ENCODE peak calls at places on chromosomes 16 and 17, in ten cellular contexts. One of them, this sample, is unnamed.
A peak's percentile ranks its signal among the peaks of the same experiment; 100 is the strongest.

GRCh38 chr16:89037261-89038152 is 56.1 kb upstream of the ACSF3 start:
- DNase-seq in pancreas: peak; percentile 61
- DNase-seq in kidney epithelial cell: no peak
- DNase-seq in testis: peak; percentile 34
- DNase-seq in ascending aorta: no peak
- DNase-seq in body of pancreas: no peak
- DNase-seq in AG04450: no peak
- DNase-seq in suprapubic skin: no peak
- DNase-seq in left ventricle myocardium inferior: no peak
- DNase-seq in psoas muscle: peak; percentile 14
- DNase-seq in this sample: no peak

GRCh38 chr16:74650966-74651567 is 15.6 kb downstream of the RFWD3 start:
- DNase-seq in pancreas: no peak
- DNase-seq in kidney epithelial cell: no peak
- DNase-seq in testis: no peak
- DNase-seq in ascending aorta: no peak
- DNase-seq in body of pancreas: no peak
- DNase-seq in AG04450: no peak
- DNase-seq in suprapubic skin: no peak
- DNase-seq in left ventricle myocardium inferior: no peak
- DNase-seq in psoas muscle: no peak
- DNase-seq in this sample: no peak

GRCh38 chr17:5508855-5509254 is 22.5 kb downstream of the MIS12 start:
- DNase-seq in pancreas: no peak
- DNase-seq in kidney epithelial cell: peak; percentile 83
- DNase-seq in testis: peak; percentile 27
- DNase-seq in ascending aorta: no peak
- DNase-seq in body of pancreas: no peak
- DNase-seq in AG04450: no peak
- DNase-seq in suprapubic skin: no peak
- DNase-seq in left ventricle myocardium inferior: no peak
- DNase-seq in psoas muscle: no peak
- DNase-seq in this sample: no peak

GRCh38 chr16:68356249-68356918 is 45.6 kb downstream of the PRMT7 start:
- DNase-seq in pancreas: no peak
- DNase-seq in kidney epithelial cell: no peak
- DNase-seq in testis: no peak
- DNase-seq in ascending aorta: no peak
- DNase-seq in body of pancreas: no peak
- DNase-seq in AG04450: no peak
- DNase-seq in suprapubic skin: no peak
- DNase-seq in left ventricle myocardium inferior: no peak
- DNase-seq in psoas muscle: no peak
- DNase-seq in this sample: no peak

GRCh38 chr17:18368948-18369347 is 5.6 kb upstream of the SHMT1 start:
- DNase-seq in pancreas: no peak
- DNase-seq in kidney epithelial cell: no peak
- DNase-seq in testis: no peak
- DNase-seq in ascending aorta: no peak
- DNase-seq in body of pancreas: no peak
- DNase-seq in AG04450: no peak
- DNase-seq in suprapubic skin: no peak
- DNase-seq in left ventricle myocardium inferior: no peak
- DNase-seq in psoas muscle: no peak
- DNase-seq in this sample: no peak

GRCh38 chr16:82876951-82877350 is 250.2 kb downstream of the CDH13 start:
- DNase-seq in pancreas: no peak
- DNase-seq in kidney epithelial cell: no peak
- DNase-seq in testis: no peak
- DNase-seq in ascending aorta: no peak
- DNase-seq in body of pancreas: no peak
- DNase-seq in AG04450: no peak
- DNase-seq in suprapubic skin: no peak
- DNase-seq in left ventricle myocardium inferior: no peak
- DNase-seq in psoas muscle: no peak
- DNase-seq in this sample: no peak

GRCh38 chr17:63703556-63704258 is 3.8 kb upstream of the LIMD2 start:
- DNase-seq in pancreas: no peak
- DNase-seq in kidney epithelial cell: no peak
- DNase-seq in testis: peak; percentile 4
- DNase-seq in ascending aorta: peak; percentile 60
- DNase-seq in body of pancreas: no peak
- DNase-seq in AG04450: no peak
- DNase-seq in suprapubic skin: peak; percentile 71
- DNase-seq in left ventricle myocardium inferior: no peak
- DNase-seq in psoas muscle: no peak
- DNase-seq in this sample: no peak

GRCh38 chr16:54291107-54291980 is 4.8 kb upstream of the IRX3 start:
- DNase-seq in pancreas: no peak
- DNase-seq in kidney epithelial cell: no peak
- DNase-seq in testis: no peak
- DNase-seq in ascending aorta: no peak
- DNase-seq in body of pancreas: no peak
- DNase-seq in AG04450: no peak
- DNase-seq in suprapubic skin: no peak
- DNase-seq in left ventricle myocardium inferior: no peak
- DNase-seq in psoas muscle: no peak
- DNase-seq in this sample: no peak

GRCh38 chr17:1972429-1973160 is 52.5 kb downstream of the RTN4RL1 start:
- DNase-seq in pancreas: no peak
- DNase-seq in kidney epithelial cell: no peak
- DNase-seq in testis: no peak
- DNase-seq in ascending aorta: no peak
- DNase-seq in body of pancreas: no peak
- DNase-seq in AG04450: no peak
- DNase-seq in suprapubic skin: no peak
- DNase-seq in left ventricle myocardium inferior: peak; percentile 27
- DNase-seq in psoas muscle: no peak
- DNase-seq in this sample: no peak

GRCh38 chr16:84687715-84688114 is 12.1 kb upstream of the USP10 start:
- DNase-seq in pancreas: no peak
- DNase-seq in kidney epithelial cell: peak; percentile 98
- DNase-seq in testis: no peak
- DNase-seq in ascending aorta: no peak
- DNase-seq in body of pancreas: no peak
- DNase-seq in AG04450: peak; percentile 67
- DNase-seq in suprapubic skin: peak; percentile 4
- DNase-seq in left ventricle myocardium inferior: no peak
- DNase-seq in psoas muscle: no peak
- DNase-seq in this sample: peak; percentile 59

GRCh38 chr17:55348749-55349354 is 72.8 kb downstream of the MMD start:
- DNase-seq in pancreas: peak; percentile 64
- DNase-seq in kidney epithelial cell: no peak
- DNase-seq in testis: peak; percentile 69
- DNase-seq in ascending aorta: peak; percentile 66
- DNase-seq in body of pancreas: peak; percentile 49
- DNase-seq in AG04450: peak; percentile 8
- DNase-seq in suprapubic skin: no peak
- DNase-seq in left ventricle myocardium inferior: no peak
- DNase-seq in psoas muscle: peak; percentile 26
- DNase-seq in this sample: no peak

GRCh38 chr17:55344514-55344997 is 77.1 kb downstream of the MMD start:
- DNase-seq in pancreas: no peak
- DNase-seq in kidney epithelial cell: no peak
- DNase-seq in testis: no peak
- DNase-seq in ascending aorta: no peak
- DNase-seq in body of pancreas: no peak
- DNase-seq in AG04450: no peak
- DNase-seq in suprapubic skin: no peak
- DNase-seq in left ventricle myocardium inferior: no peak
- DNase-seq in psoas muscle: no peak
- DNase-seq in this sample: no peak

GRCh38 chr17:55345132-55345531 is 76.5 kb downstream of the MMD start:
- DNase-seq in pancreas: no peak
- DNase-seq in kidney epithelial cell: no peak
- DNase-seq in testis: no peak
- DNase-seq in ascending aorta: no peak
- DNase-seq in body of pancreas: no peak
- DNase-seq in AG04450: no peak
- DNase-seq in suprapubic skin: no peak
- DNase-seq in left ventricle myocardium inferior: no peak
- DNase-seq in psoas muscle: no peak
- DNase-seq in this sample: no peak

GRCh38 chr17:55347341-55347740 is 74.3 kb downstream of the MMD start:
- DNase-seq in pancreas: no peak
- DNase-seq in kidney epithelial cell: no peak
- DNase-seq in testis: no peak
- DNase-seq in ascending aorta: no peak
- DNase-seq in body of pancreas: no peak
- DNase-seq in AG04450: no peak
- DNase-seq in suprapubic skin: no peak
- DNase-seq in left ventricle myocardium inferior: no peak
- DNase-seq in psoas muscle: no peak
- DNase-seq in this sample: no peak

DNA sequence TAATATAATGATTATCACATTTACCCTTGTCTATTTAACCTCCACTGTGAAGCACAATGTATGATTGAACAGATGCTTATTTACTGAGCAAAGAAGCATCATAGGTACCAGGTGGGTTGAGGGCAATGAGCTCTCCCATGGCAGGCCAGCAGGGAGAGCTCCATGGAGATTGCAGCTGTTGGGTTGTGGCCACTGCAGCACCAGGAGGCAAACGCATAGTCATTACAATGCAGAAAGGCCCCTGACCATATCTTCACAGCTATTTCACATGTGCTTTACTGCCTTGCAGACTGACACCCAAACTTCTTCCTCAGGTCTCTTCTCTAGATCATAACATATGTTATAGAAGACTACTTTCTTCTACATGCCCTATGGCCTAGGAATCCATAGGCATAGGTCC is 75.0 kb downstream of the MMD start:
- DNase-seq in pancreas: no peak
- DNase-seq in kidney epithelial cell: no peak
- DNase-seq in testis: no peak
- DNase-seq in ascending aorta: no peak
- DNase-seq in body of pancreas: no peak
- DNase-seq in AG04450: no peak
- DNase-seq in suprapubic skin: no peak
- DNase-seq in left ventricle myocardium inferior: no peak
- DNase-seq in psoas muscle: no peak
- DNase-seq in this sample: no peak
- H3K4me3 ChIP-seq in pancreas: no peak overlapping the region
- H3K4me3 ChIP-seq in kidney epithelial cell: no peak overlapping the region
- H3K4me3 ChIP-seq in testis: no peak overlapping the region
- H3K4me3 ChIP-seq in ascending aorta: no peak overlapping the region
- H3K4me3 ChIP-seq in body of pancreas: no peak overlapping the region
- H3K4me3 ChIP-seq in AG04450: no peak overlapping the region
- H3K4me3 ChIP-seq in suprapubic skin: no peak overlapping the region
- H3K4me3 ChIP-seq in left ventricle myocardium inferior: no peak overlapping the region
- H3K4me3 ChIP-seq in psoas muscle: no peak overlapping the region
- H3K4me3 ChIP-seq in this sample: no peak overlapping the region

DNA sequence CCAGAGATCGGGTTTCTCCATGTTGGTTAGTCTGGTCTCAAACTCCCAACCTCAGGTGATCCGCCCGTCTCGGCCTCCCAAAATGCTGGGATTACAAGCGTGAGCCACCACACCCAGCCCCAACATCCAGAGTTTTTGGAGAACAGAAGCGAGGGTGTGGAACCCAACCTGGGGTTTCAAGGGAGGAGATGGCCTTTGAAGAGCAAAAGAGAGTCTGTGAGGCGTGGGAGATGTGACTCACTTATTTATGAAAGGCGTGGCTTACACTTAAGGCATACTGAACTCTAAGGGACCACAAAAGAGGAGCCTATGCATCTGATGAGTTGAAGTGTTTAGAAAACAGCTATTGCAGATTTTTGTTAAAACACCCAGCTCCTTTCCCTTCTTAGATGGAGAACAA is 18.8 kb downstream of the ARSG start:
- DNase-seq in pancreas: no peak
- DNase-seq in kidney epithelial cell: no peak
- DNase-seq in testis: no peak
- DNase-seq in ascending aorta: no peak
- DNase-seq in body of pancreas: no peak
- DNase-seq in AG04450: no peak
- DNase-seq in suprapubic skin: no peak
- DNase-seq in left ventricle myocardium inferior: no peak
- DNase-seq in psoas muscle: no peak
- DNase-seq in this sample: no peak
- TF ChIP-seq CTCF in pancreas: no peak
- TF ChIP-seq CTCF in kidney epithelial cell: no peak
- TF ChIP-seq CTCF in testis: no peak
- TF ChIP-seq CTCF in ascending aorta: no peak
- TF ChIP-seq CTCF in body of pancreas: no peak
- TF ChIP-seq CTCF in AG04450: no peak
- TF ChIP-seq CTCF in suprapubic skin: no peak
- TF ChIP-seq CTCF in left ventricle myocardium inferior: no peak
- TF ChIP-seq CTCF in psoas muscle: no peak
- TF ChIP-seq CTCF in this sample: no peak

GRCh38 chr17:79592641-79593040 is 18.2 kb downstream of the RBFOX3 start:
- DNase-seq in pancreas: no peak
- DNase-seq in kidney epithelial cell: no peak
- DNase-seq in testis: no peak
- DNase-seq in ascending aorta: no peak
- DNase-seq in body of pancreas: no peak
- DNase-seq in AG04450: no peak
- DNase-seq in suprapubic skin: no peak
- DNase-seq in left ventricle myocardium inferior: no peak
- DNase-seq in psoas muscle: no peak
- DNase-seq in this sample: no peak

GRCh38 chr17:79594271-79594670 is 16.6 kb downstream of the RBFOX3 start:
- DNase-seq in pancreas: no peak
- DNase-seq in kidney epithelial cell: no peak
- DNase-seq in testis: no peak
- DNase-seq in ascending aorta: no peak
- DNase-seq in body of pancreas: no peak
- DNase-seq in AG04450: no peak
- DNase-seq in suprapubic skin: no peak
- DNase-seq in left ventricle myocardium inferior: no peak
- DNase-seq in psoas muscle: no peak
- DNase-seq in this sample: no peak

GRCh38 chr17:79595471-79595870 is 15.4 kb downstream of the RBFOX3 start:
- DNase-seq in pancreas: no peak
- DNase-seq in kidney epithelial cell: no peak
- DNase-seq in testis: no peak
- DNase-seq in ascending aorta: no peak
- DNase-seq in body of pancreas: no peak
- DNase-seq in AG04450: no peak
- DNase-seq in suprapubic skin: no peak
- DNase-seq in left ventricle myocardium inferior: no peak
- DNase-seq in psoas muscle: no peak
- DNase-seq in this sample: no peak

GRCh38 chr17:79592198-79592597 is 18.7 kb downstream of the RBFOX3 start:
- DNase-seq in pancreas: no peak
- DNase-seq in kidney epithelial cell: no peak
- DNase-seq in testis: no peak
- DNase-seq in ascending aorta: no peak
- DNase-seq in body of pancreas: no peak
- DNase-seq in AG04450: no peak
- DNase-seq in suprapubic skin: no peak
- DNase-seq in left ventricle myocardium inferior: no peak
- DNase-seq in psoas muscle: no peak
- DNase-seq in this sample: no peak

GRCh38 chr17:79593636-79594035 is 17.2 kb downstream of the RBFOX3 start:
- DNase-seq in pancreas: no peak
- DNase-seq in kidney epithelial cell: no peak
- DNase-seq in testis: no peak
- DNase-seq in ascending aorta: no peak
- DNase-seq in body of pancreas: no peak
- DNase-seq in AG04450: no peak
- DNase-seq in suprapubic skin: no peak
- DNase-seq in left ventricle myocardium inferior: no peak
- DNase-seq in psoas muscle: no peak
- DNase-seq in this sample: no peak
- H3K27me3 ChIP-seq in pancreas: no peaks in the 10 kb centered on the region
- H3K27me3 ChIP-seq in kidney epithelial cell: peaks cover 9% of the 10 kb centered on the region
- H3K27me3 ChIP-seq in testis: no peaks in the 10 kb centered on the region
- H3K27me3 ChIP-seq in ascending aorta: no peaks in the 10 kb centered on the region
- H3K27me3 ChIP-seq in body of pancreas: no peaks in the 10 kb centered on the region
- H3K27me3 ChIP-seq in AG04450: peaks cover 2% of the 10 kb centered on the region
- H3K27me3 ChIP-seq in suprapubic skin: peaks cover 98% of the 10 kb centered on the region
- H3K27me3 ChIP-seq in left ventricle myocardium inferior: peaks cover 100% of the 10 kb centered on the region
- H3K27me3 ChIP-seq in psoas muscle: peaks cover 78% of the 10 kb centered on the region
- H3K27me3 ChIP-seq in this sample: no peaks in the 10 kb centered on the region

GRCh38 chr16:52346709-52347108 is 200.2 kb downstream of the TOX3 start:
- DNase-seq in pancreas: no peak
- DNase-seq in kidney epithelial cell: no peak
- DNase-seq in testis: no peak
- DNase-seq in ascending aorta: no peak
- DNase-seq in body of pancreas: no peak
- DNase-seq in AG04450: no peak
- DNase-seq in suprapubic skin: no peak
- DNase-seq in left ventricle myocardium inferior: no peak
- DNase-seq in psoas muscle: no peak
- DNase-seq in this sample: no peak
- H3K4me3 ChIP-seq in pancreas: no peak overlapping the region
- H3K4me3 ChIP-seq in kidney epithelial cell: no peak overlapping the region
- H3K4me3 ChIP-seq in testis: no peak overlapping the region
- H3K4me3 ChIP-seq in ascending aorta: no peak overlapping the region
- H3K4me3 ChIP-seq in body of pancreas: no peak overlapping the region
- H3K4me3 ChIP-seq in AG04450: no peak overlapping the region
- H3K4me3 ChIP-seq in suprapubic skin: no peak overlapping the region
- H3K4me3 ChIP-seq in left ventricle myocardium inferior: no peak overlapping the region
- H3K4me3 ChIP-seq in psoas muscle: no peak overlapping the region
- H3K4me3 ChIP-seq in this sample: no peak overlapping the region